ENCODE peak calls at places on chromosomes 7 and 10, in seven cellular contexts. J, H, E, G, S, T and R are unnamed samples.

GRCh38 chr10:114347791-114348190 is 56.5 kb downstream of the AFAP1L2 start:
- DNase-seq in J (no peak), H (no peak), E (no peak), G (no peak), S (peak; percentile 10), T (no peak), R (no peak)

GRCh38 chr10:62083413-62083794 is 181.9 kb downstream of the ARID5B start:
- DNase-seq in J (peak; percentile 79), H (no peak), E (no peak), G (no peak), S (no peak), T (no peak), R (no peak)

GRCh38 chr7:5278781-5279180 is 4.0 kb upstream of the SLC29A4 start:
- DNase-seq in J (no peak), H (no peak), E (no peak), G (no peak), S (no peak), T (no peak), R (no peak)

GRCh38 chr10:72490951-72491350 is 134.9 kb downstream of the MICU1 start:
- DNase-seq in J (peak; percentile 42), H (no peak), E (no peak), G (no peak), S (no peak), T (no peak), R (no peak)

GRCh38 chr7:84108787-84109186 is 85.8 kb downstream of the SEMA3A start:
- DNase-seq in J (no peak), H (no peak), E (no peak), G (no peak), S (no peak), T (no peak), R (no peak)

GRCh38 chr10:80191589-80192270 is 13.6 kb downstream of the ANXA11 start:
- DNase-seq in J (no peak), H (peak; percentile 61), E (no peak), G (no peak), S (peak; percentile 39), T (no peak), R (peak; percentile 72)

GRCh38 chr7:55212838-55213237 is 152.3 kb upstream of the LANCL2 start:
- DNase-seq in J (no peak), H (no peak), E (no peak), G (no peak), S (no peak), T (no peak), R (no peak)

GRCh38 chr7:11709240-11709639 is 122.8 kb downstream of the THSD7A start:
- DNase-seq in J (no peak), H (no peak), E (no peak), G (no peak), S (no peak), T (no peak), R (no peak)

GRCh38 chr7:129742267-129742666 is 130.7 kb downstream of the NRF1 start:
- DNase-seq in J (no peak), H (no peak), E (no peak), G (no peak), S (no peak), T (no peak), R (no peak)

GRCh38 chr10:10138685-10139084 is 879.0 kb upstream of the CELF2 start:
- DNase-seq in J (peak; percentile 19), H (no peak), E (no peak), G (no peak), S (no peak), T (no peak), R (no peak)

GRCh38 chr10:63670291-63670898 is 149.2 kb downstream of the REEP3 start:
- DNase-seq in J (no peak), H (no peak), E (no peak), G (no peak), S (no peak), T (peak; percentile 39), R (no peak)

GRCh38 chr10:94006591-94007550 is 13.1 kb downstream of the PLCE1 start:
- DNase-seq in J (peak; percentile 17), H (no peak), E (no peak), G (no peak), S (no peak), T (no peak), R (no peak)

GRCh38 chr10:98486421-98486820 is 39.7 kb upstream of the HPS1 start:
- DNase-seq in J (peak; percentile 73), H (no peak), E (no peak), G (no peak), S (no peak), T (no peak), R (no peak)

GRCh38 chr10:110040767-110041478 is 33.1 kb downstream of the ADD3 start:
- DNase-seq in J (no peak), H (no peak), E (no peak), G (no peak), S (no peak), T (no peak), R (no peak)

GRCh38 chr10:43679509-43679908 is 30.8 kb upstream of the ZNF32 start:
- DNase-seq in J (no peak), H (peak; percentile 67), E (no peak), G (peak; percentile 84), S (no peak), T (peak; percentile 37), R (no peak)

GRCh38 chr7:101553018-101553770 is 75.9 kb downstream of the MYL10 start:
- DNase-seq in J (no peak), H (no peak), E (no peak), G (peak; percentile 48), S (no peak), T (no peak), R (peak; percentile 67)

GRCh38 chr10:71193516-71193915 is 18.9 kb upstream of the UNC5B start:
- DNase-seq in J (no peak), H (no peak), E (no peak), G (no peak), S (no peak), T (no peak), R (no peak)

GRCh38 chr10:43198682-43199005 is 60.4 kb downstream of the CSGALNACT2 start:
- DNase-seq in J (no peak), H (no peak), E (no peak), G (peak; percentile 48), S (no peak), T (no peak), R (peak; percentile 68)

DNA sequence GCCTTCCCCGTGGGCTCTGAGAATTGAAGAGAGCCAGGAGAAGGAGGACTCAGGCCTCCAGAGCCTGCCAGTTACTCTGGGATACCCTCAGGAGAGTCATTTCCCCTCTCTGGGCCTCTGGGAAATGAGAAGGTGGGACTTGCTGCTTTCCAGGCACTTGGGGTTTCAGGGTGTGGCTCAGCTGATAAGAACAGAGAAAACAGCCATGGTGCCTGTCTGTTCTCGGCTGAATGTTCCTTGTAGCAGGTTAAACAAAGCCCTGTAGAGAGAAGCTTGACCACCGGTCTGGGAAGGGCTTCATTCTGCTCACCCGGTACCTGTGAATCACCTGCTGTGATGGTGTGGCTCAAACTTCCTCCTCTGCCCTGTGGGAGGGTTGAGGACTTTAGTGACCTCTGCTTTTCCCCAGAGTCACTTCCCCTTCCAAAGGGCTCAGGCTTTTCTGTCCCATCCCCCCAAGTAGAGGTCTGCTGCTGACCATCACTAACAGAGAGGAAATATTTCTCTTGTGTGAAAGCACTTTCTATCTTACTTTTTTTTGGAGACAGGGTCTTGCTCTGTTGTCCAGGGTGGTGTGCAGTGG is 212.4 kb upstream of the GALNT17 start:
- DNase-seq in J (no peak), H (no peak), E (no peak), G (peak; percentile 7), S (no peak), T (no peak), R (no peak)
- H3K27ac ChIP-seq in J (no peak overlapping the region), H (no peak overlapping the region), E (no peak overlapping the region), G (no peak overlapping the region), S (no peak overlapping the region), T (no peak overlapping the region), R (no peak overlapping the region)

GRCh38 chr7:138228119-138228518 is 151.9 kb downstream of the AKR1D1 start:
- DNase-seq in J (no peak), H (no peak), E (no peak), G (no peak), S (no peak), T (no peak), R (no peak)

GRCh38 chr7:138226851-138227250 is 150.6 kb downstream of the AKR1D1 start:
- DNase-seq in J (no peak), H (no peak), E (no peak), G (no peak), S (no peak), T (no peak), R (no peak)

GRCh38 chr7:138233189-138233588 is 156.9 kb downstream of the AKR1D1 start:
- DNase-seq in J (no peak), H (no peak), E (no peak), G (no peak), S (no peak), T (no peak), R (no peak)

GRCh38 chr7:138226001-138226476 is 149.8 kb downstream of the AKR1D1 start:
- DNase-seq in J (peak; percentile 52), H (no peak), E (no peak), G (no peak), S (no peak), T (peak; percentile 56), R (peak; percentile 22)

DNA sequence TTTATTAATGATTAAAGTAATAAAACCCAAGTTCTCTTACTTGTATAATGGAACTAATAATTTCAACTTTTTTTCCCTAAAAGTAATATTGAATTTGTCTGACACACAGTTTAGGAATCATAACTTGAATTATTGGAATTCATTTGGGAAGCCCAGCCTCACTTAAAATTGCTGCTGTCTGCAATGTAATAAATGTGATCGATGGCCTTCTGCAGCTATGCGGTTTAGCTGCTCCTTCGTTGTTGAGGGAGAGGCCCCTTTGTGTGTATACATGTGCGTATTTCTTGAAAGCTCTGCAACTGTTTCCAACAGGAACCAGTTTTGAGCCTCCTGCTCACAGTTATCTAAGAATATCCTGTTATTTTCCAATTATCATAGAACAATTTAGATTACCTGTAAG is 152.5 kb downstream of the AKR1D1 start:
- DNase-seq in J (no peak), H (no peak), E (no peak), G (no peak), S (no peak), T (no peak), R (no peak)
- H3K27ac ChIP-seq in J (no peak overlapping the region), H (no peak overlapping the region), E (no peak overlapping the region), G (no peak overlapping the region), S (no peak overlapping the region), T (no peak overlapping the region), R (no peak overlapping the region)

GRCh38 chr7:2717293-2717904 is 29.4 kb downstream of the AMZ1 start:
- DNase-seq in J (peak; percentile 86), H (no peak), E (no peak), G (peak; percentile 78), S (no peak), T (no peak), R (no peak)
- H3K27ac ChIP-seq in J (no peak overlapping the region), H (no peak overlapping the region), E (no peak overlapping the region), G (peak overlapping the region; percentile 32), S (no peak overlapping the region), T (peak overlapping the region; percentile 3), R (no peak overlapping the region)

GRCh38 chr10:86364551-86365345 is 1.8 kb downstream of the GRID1 start:
- DNase-seq in J (peak; percentile 18), H (no peak), E (no peak), G (peak; percentile 64), S (no peak), T (no peak), R (peak; percentile 71)

GRCh38 chr10:86367339-86367951 is 850 bp upstream of the GRID1 start:
- DNase-seq in J (peak; percentile 1), H (peak; percentile 52), E (no peak), G (peak; percentile 67), S (no peak), T (no peak), R (peak; percentile 21)

GRCh38 chr10:86365346-86366032 is 1.1 kb downstream of the GRID1 start:
- DNase-seq in J (peak; percentile 8), H (no peak), E (no peak), G (peak; percentile 60), S (no peak), T (no peak), R (peak; percentile 63)

GRCh38 chr10:86366902-86367338 is 325 bp upstream of the GRID1 start:
- DNase-seq in J (no peak), H (no peak), E (no peak), G (peak; percentile 66), S (no peak), T (no peak), R (no peak)

GRCh38 chr10:86366033-86366901 is at the start of gene GRID1:
- DNase-seq in J (peak; percentile 6), H (peak; percentile 41), E (no peak), G (peak; percentile 67), S (no peak), T (peak; percentile 47), R (peak; percentile 89)
- H3K27ac ChIP-seq in J (no peak within 1 kb of the TSS), H (no peak within 1 kb of the TSS), E (no peak within 1 kb of the TSS), G (peak within 1 kb of the TSS; percentile 31), S (no peak within 1 kb of the TSS), T (peak within 1 kb of the TSS; percentile 54), R (no peak within 1 kb of the TSS)